ENCODE peak calls at places on chromosomes 13 and 19, in nine cellular contexts. P is fibroblast of lung; O is GM12865; Z is neural crest cell; U is foreskin fibroblast; H is CD8-positive, alpha-beta T cell; Q is cardiac muscle cell; I is H1; G is ovary. F is an unnamed sample.
A peak's percentile ranks its signal among the peaks of the same experiment; 100 is the strongest.

GRCh38 chr13:51246411-51247298 is 24.5 kb downstream of the FAM124A start:
- DNase-seq in Q (no peak), I (peak; percentile 41), P (no peak), H (no peak), Z (no peak), U (no peak), O (no peak), G (no peak), F (no peak)

GRCh38 chr19:10988921-10989320 is 28.1 kb downstream of the SMARCA4 start:
- DNase-seq in P (no peak), O (no peak), U (no peak), Z (no peak), H (no peak), Q (no peak), I (no peak), G (no peak), F (no peak)

GRCh38 chr13:44649118-44649455 is 73.0 kb upstream of the TSC22D1 start:
- DNase-seq in I (no peak), Z (no peak), G (no peak), O (peak; percentile 69), P (no peak), H (no peak), Q (no peak), U (no peak), F (no peak)

GRCh38 chr13:41905600-41906254 is 55.2 kb downstream of the VWA8 start:
- DNase-seq in I (no peak), Z (no peak), G (no peak), O (peak; percentile 70), Q (peak; percentile 53), U (peak; percentile 52), P (peak; percentile 68), H (no peak), F (no peak)

GRCh38 chr13:28548872-28549271 is 53.9 kb upstream of the FLT1 start:
- DNase-seq in O (no peak), G (no peak), Z (no peak), P (no peak), U (no peak), I (no peak), Q (no peak), H (no peak), F (no peak)

GRCh38 chr13:27182844-27183497 is 11.4 kb upstream of the USP12 start:
- DNase-seq in Q (peak; percentile 79), G (no peak), I (no peak), Z (no peak), O (no peak), H (no peak), U (peak; percentile 96), P (peak; percentile 81), F (peak; percentile 51)

GRCh38 chr19:30674656-30675055 is 302.5 kb downstream of the ZNF536 start:
- DNase-seq in G (no peak), H (no peak), I (no peak), O (no peak), Q (no peak), Z (no peak), P (no peak), U (no peak), F (peak; percentile 21)

GRCh38 chr13:96075953-96076543 is 13.9 kb upstream of the HS6ST3 start:
- DNase-seq in O (peak; percentile 22), Q (peak; percentile 48), Z (no peak), P (peak; percentile 39), G (no peak), I (no peak), U (peak; percentile 51), H (no peak), F (no peak)

GRCh38 chr19:51226068-51226467 is 1.2 kb downstream of the CD33 start:
- DNase-seq in G (no peak), H (no peak), Z (no peak), P (no peak), I (no peak), Q (no peak), O (no peak), U (no peak), F (no peak)

GRCh38 chr19:3593156-3593555 is 7.9 kb downstream of the GIPC3 start:
- DNase-seq in H (no peak), Z (no peak), I (peak; percentile 63), U (no peak), O (no peak), Q (no peak), G (no peak), P (no peak), F (no peak)

GRCh38 chr19:18967358-18968146 is 26.5 kb upstream of the HOMER3 start:
- DNase-seq in O (no peak), I (no peak), P (peak; percentile 13), G (no peak), Z (no peak), U (peak; percentile 34), Q (peak; percentile 83), H (no peak), F (peak; percentile 93)

GRCh38 chr19:40802300-40803169 is 3.5 kb downstream of the EGLN2 start:
- DNase-seq in P (no peak), G (peak; percentile 75), Q (peak; percentile 42), U (peak; percentile 51), I (no peak), Z (no peak), O (no peak), H (no peak), F (no peak)

GRCh38 chr13:50081899-50082425 is 66.7 kb downstream of the KCNRG start:
- DNase-seq in G (peak; percentile 97), U (peak; percentile 99), Z (peak; percentile 99), Q (peak; percentile 99), I (peak; percentile 98), O (peak; percentile 99), H (peak; percentile 98), P (peak; percentile 99), F (peak; percentile 99)

GRCh38 chr13:108594153-108594552 is 35.3 kb upstream of the MYO16 start:
- DNase-seq in Q (no peak), H (no peak), P (no peak), Z (no peak), O (no peak), G (no peak), I (no peak), U (no peak), F (no peak)

GRCh38 chr19:28497137-28497536 is 715.8 kb downstream of the UQCRFS1 start:
- DNase-seq in U (no peak), I (no peak), O (no peak), G (no peak), Q (peak; percentile 29), P (no peak), H (no peak), Z (no peak), F (no peak)

GRCh38 chr13:32659736-32660135 is 73.5 kb downstream of the PDS5B start:
- DNase-seq in G (no peak), Z (no peak), P (no peak), I (no peak), H (no peak), Q (peak; percentile 15), U (no peak), O (no peak), F (no peak)

GRCh38 chr13:111474136-111475002 is 153.9 kb downstream of the TEX29 start:
- DNase-seq in H (no peak), I (peak; percentile 47), O (peak; percentile 38), Z (peak; percentile 20), Q (peak; percentile 56), U (peak; percentile 53), G (no peak), P (peak; percentile 57), F (no peak)

GRCh38 chr19:52923782-52924593 is 760 bp upstream of the ZNF888 start:
- DNase-seq in P (peak; percentile 45), G (no peak), H (no peak), O (no peak), Z (no peak), I (peak; percentile 55), Q (peak; percentile 42), U (peak; percentile 64), F (peak; percentile 84)

GRCh38 chr19:29311391-29311790 is 98.4 kb upstream of the UQCRFS1 start:
- DNase-seq in O (no peak), Z (no peak), U (no peak), P (no peak), G (no peak), H (no peak), I (no peak), Q (no peak), F (no peak)

GRCh38 chr13:100440756-100441421 is 147.7 kb downstream of the GGACT start:
- DNase-seq in O (no peak), P (peak; percentile 58), G (no peak), H (no peak), Z (no peak), U (peak; percentile 70), I (no peak), Q (peak; percentile 29), F (no peak)

GRCh38 chr13:75299913-75300862 is 181.8 kb downstream of the TBC1D4 start:
- DNase-seq in U (peak; percentile 64), I (no peak), P (peak; percentile 42), Q (peak; percentile 29), Z (no peak), H (no peak), O (peak; percentile 78), G (no peak), F (no peak)

GRCh38 chr19:10761443-10762242 is 43.8 kb downstream of the DNM2 start:
- DNase-seq in Q (no peak), U (no peak), O (no peak), H (no peak), I (no peak), Z (no peak), P (no peak), G (no peak), F (no peak)

GRCh38 chr13:71254384-71254783 is 612.6 kb downstream of the DACH1 start:
- DNase-seq in H (no peak), P (no peak), Q (no peak), G (no peak), I (no peak), U (no peak), Z (no peak), O (no peak), F (no peak)
- TF ChIP-seq CTCF in H (no peak), P (no peak), Q (no peak), G (no peak), I (no peak), U (no peak), Z (no peak), O (no peak), F (no peak)

DNA sequence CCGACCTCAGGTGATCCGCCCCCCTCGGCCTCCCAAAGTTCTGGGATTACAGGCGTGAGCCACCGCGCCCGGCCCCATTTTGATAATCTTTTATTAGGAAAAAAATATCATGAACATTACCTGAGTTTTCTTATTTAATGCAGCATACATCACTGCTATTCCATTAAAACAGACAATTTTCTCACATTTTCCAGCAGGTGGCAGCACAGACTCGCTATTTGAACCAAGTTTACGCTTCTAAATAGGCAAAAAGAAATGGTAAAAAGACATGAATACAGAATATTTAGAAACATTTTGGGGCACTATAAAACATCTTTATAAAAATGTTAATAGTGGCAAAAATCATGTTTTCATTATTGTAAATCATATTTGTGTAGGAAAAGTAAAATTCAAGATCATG is 903.1 kb downstream of the SLITRK6 start:
- DNase-seq in I (peak; percentile 53), O (peak; percentile 62), P (peak; percentile 80), U (peak; percentile 75), H (no peak), Q (peak; percentile 76), G (no peak), Z (peak; percentile 67), F (no peak)
- TF ChIP-seq CTCF in I (peak; percentile 62), O (peak; percentile 47), P (peak; percentile 59), U (peak; percentile 50), H (peak; percentile 55), Q (peak; percentile 51), G (no peak), Z (peak; percentile 83), F (peak; percentile 72)

GRCh38 chr13:36115306-36115705 is 15.9 kb downstream of the DCLK1 start:
- DNase-seq in Z (no peak), U (no peak), Q (no peak), I (no peak), P (no peak), G (no peak), H (no peak), O (no peak), F (no peak)
- TF ChIP-seq CTCF in Z (no peak), U (no peak), Q (no peak), I (no peak), P (no peak), G (no peak), H (no peak), O (no peak), F (no peak)

GRCh38 chr19:12782424-12783225 is 7.3 kb upstream of the HOOK2 start:
- DNase-seq in O (peak; percentile 93), U (peak; percentile 94), Q (peak; percentile 93), P (peak; percentile 85), Z (peak; percentile 62), I (peak; percentile 75), H (peak; percentile 90), G (peak; percentile 96), F (peak; percentile 86)
- TF ChIP-seq CTCF in O (peak; percentile 8), U (no peak), Q (no peak), P (no peak), Z (no peak), I (no peak), H (no peak), G (no peak), F (no peak)

F was measured in CD14-positive monocyte.